ENCODE peak calls at places on chromosomes 13 and 19, in ten cellular contexts. V is mucosa of gallbladder, X is left cardiac atrium, F is cardiac fibroblast, U is NCI-H460, E is T-helper 2 cell, S is EH, L is HuH-7.5, T is Karpas-422, R is epithelial cell of esophagus. A is an unnamed sample.

GRCh38 chr13:111139874-111140561 is 24.9 kb downstream of the ARHGEF7 start:
- DNase-seq in X (no peak), E (no peak), V (no peak), S (no peak), R (no peak), F (no peak), T (no peak), U (no peak), L (no peak), A (no peak)

GRCh38 chr19:45952691-45953505 is 20.8 kb downstream of the NOVA2 start:
- DNase-seq in S (peak; percentile 58), V (peak; percentile 32), E (peak; percentile 59), T (no peak), R (peak; percentile 68), F (peak; percentile 62), U (peak; percentile 33), L (peak; percentile 78), X (peak; percentile 57), A (no peak)

GRCh38 chr19:19386373-19386869 is 19.1 kb upstream of the GATAD2A start:
- DNase-seq in X (no peak), U (no peak), E (peak; percentile 18), V (no peak), L (no peak), F (no peak), S (no peak), T (peak; percentile 63), R (no peak), A (no peak)

GRCh38 chr13:53255795-53256194 is 227.2 kb downstream of the OLFM4 start:
- DNase-seq in T (no peak), V (no peak), R (no peak), X (no peak), U (no peak), S (no peak), E (no peak), F (no peak), L (no peak), A (no peak)

GRCh38 chr13:42832341-42833153 is 51.2 kb downstream of the FAM216B start:
- DNase-seq in U (no peak), T (no peak), S (peak; percentile 96), E (no peak), V (peak; percentile 50), R (peak; percentile 87), F (peak; percentile 97), X (peak; percentile 58), L (no peak), A (no peak)

GRCh38 chr13:40484981-40485380 is 181.5 kb downstream of the FOXO1 start:
- DNase-seq in L (no peak), V (no peak), R (peak; percentile 42), F (no peak), T (no peak), S (no peak), E (peak; percentile 42), X (no peak), U (no peak), A (no peak)

GRCh38 chr13:74423434-74423833 is 289.2 kb upstream of the KLF12 start:
- DNase-seq in S (no peak), F (no peak), L (no peak), E (no peak), U (no peak), X (no peak), V (no peak), R (no peak), T (no peak), A (no peak)

GRCh38 chr19:30498707-30499106 is 126.5 kb downstream of the ZNF536 start:
- DNase-seq in U (no peak), L (no peak), S (no peak), X (no peak), T (no peak), R (no peak), E (no peak), V (no peak), F (no peak), A (no peak)

GRCh38 chr13:80695841-80696240 is 354.9 kb upstream of the SPRY2 start:
- DNase-seq in V (no peak), L (no peak), E (no peak), X (no peak), R (no peak), F (no peak), U (no peak), T (no peak), S (no peak), A (no peak)

GRCh38 chr13:101092985-101093384 is 323.3 kb downstream of the NALCN start:
- DNase-seq in E (no peak), U (no peak), F (peak; percentile 2), T (no peak), L (no peak), X (no peak), S (no peak), R (peak; percentile 11), V (no peak), A (no peak)

GRCh38 chr19:40398417-40399056 is 8.6 kb upstream of the HIPK4 start:
- DNase-seq in U (no peak), T (no peak), V (peak; percentile 53), F (no peak), S (no peak), X (peak; percentile 61), L (no peak), E (peak; percentile 72), R (peak; percentile 87), A (peak; percentile 67)

GRCh38 chr13:76745246-76746200 is 140.7 kb downstream of the KCTD12 start:
- DNase-seq in L (no peak), V (no peak), S (no peak), U (no peak), T (peak; percentile 62), F (no peak), R (no peak), E (no peak), X (no peak), A (no peak)

GRCh38 chr13:80341771-80342271 is 895 bp upstream of the SPRY2 start:
- DNase-seq in T (no peak), V (no peak), S (peak; percentile 36), L (peak; percentile 50), E (peak; percentile 5), F (peak; percentile 66), U (no peak), R (peak; percentile 33), X (peak; percentile 52), A (no peak)

GRCh38 chr19:15652559-15653278 is 12.0 kb downstream of the CYP4F3 start:
- DNase-seq in L (no peak), E (no peak), V (no peak), S (no peak), T (no peak), X (no peak), R (no peak), U (no peak), F (no peak), A (no peak)

GRCh38 chr19:13181747-13182388 is 31.7 kb downstream of the IER2 start:
- DNase-seq in S (peak; percentile 85), T (no peak), R (peak; percentile 28), F (peak; percentile 55), X (peak; percentile 79), V (peak; percentile 61), E (no peak), U (no peak), L (no peak), A (peak; percentile 55)

GRCh38 chr19:1610579-1610978 is 5.3 kb upstream of the UQCR11 start:
- DNase-seq in X (no peak), F (no peak), L (no peak), V (no peak), U (no peak), T (no peak), E (no peak), R (no peak), S (no peak), A (no peak)

GRCh38 chr19:47045867-47046470 is 2.5 kb downstream of the TMEM160 start:
- DNase-seq in F (no peak), L (no peak), R (no peak), X (no peak), U (no peak), V (no peak), S (no peak), E (no peak), T (no peak), A (no peak)

GRCh38 chr13:54599413-54599812 is 1570.8 kb downstream of the OLFM4 start:
- DNase-seq in R (no peak), T (no peak), X (no peak), F (no peak), U (no peak), L (no peak), S (no peak), V (no peak), E (no peak), A (no peak)

GRCh38 chr19:29256516-29256915 is 43.6 kb upstream of the UQCRFS1 start:
- DNase-seq in V (no peak), E (no peak), R (no peak), U (no peak), L (no peak), F (no peak), X (no peak), T (no peak), S (no peak), A (no peak)

GRCh38 chr19:8566855-8567254 is 10.4 kb downstream of the MYO1F start:
- DNase-seq in R (no peak), E (no peak), F (no peak), S (no peak), X (no peak), V (no peak), L (no peak), U (no peak), T (no peak), A (no peak)

GRCh38 chr13:109818891-109819290 is 32.5 kb upstream of the IRS2 start:
- DNase-seq in U (no peak), X (no peak), S (peak; percentile 45), E (no peak), R (peak; percentile 48), V (no peak), F (peak; percentile 56), L (no peak), T (no peak), A (no peak)

GRCh38 chr13:48591889-48592725 is 59.2 kb upstream of the RCBTB2 start:
- DNase-seq in X (no peak), L (no peak), R (no peak), S (no peak), V (no peak), T (no peak), E (no peak), F (no peak), U (no peak), A (no peak)

GRCh38 chr19:30873691-30874090 is 475.5 kb downstream of the TSHZ3 start:
- DNase-seq in U (no peak), T (no peak), V (no peak), S (no peak), X (no peak), E (no peak), L (no peak), F (no peak), R (no peak), A (no peak)

GRCh38 chr19:49838816-49839588 is 12.0 kb upstream of the PTOV1 start:
- DNase-seq in F (no peak), X (no peak), R (no peak), T (no peak), U (no peak), S (no peak), V (no peak), E (no peak), L (no peak), A (no peak)

GRCh38 chr13:39892731-39893293 is 237.3 kb downstream of the COG6 start:
- DNase-seq in L (no peak), T (peak; percentile 10), U (no peak), R (no peak), S (peak; percentile 7), E (peak; percentile 72), F (peak; percentile 51), V (no peak), X (peak; percentile 55), A (no peak)

GRCh38 chr13:107685876-107686275 is 529.5 kb downstream of the LIG4 start:
- DNase-seq in T (no peak), V (no peak), U (no peak), L (no peak), S (no peak), X (no peak), R (no peak), E (no peak), F (no peak), A (no peak)

GRCh38 chr19:41373993-41374392 is 2.3 kb upstream of the TMEM91 start:
- DNase-seq in T (no peak), R (peak; percentile 48), X (peak; percentile 86), F (peak; percentile 87), E (no peak), L (no peak), V (peak; percentile 67), U (no peak), S (peak; percentile 90), A (no peak)